ENCODE peak calls at places on chromosomes 7 and 10, in five cellular contexts. K is RWPE1, O is psoas muscle, C is HFFc6, P is GM10248. Q is an unnamed sample.
A peak's percentile ranks its signal among the peaks of the same experiment; 100 is the strongest.

GRCh38 chr10:80700760-80701444 is 163.2 kb downstream of the SH2D4B start:
- DNase-seq in P (no peak), C (no peak), O (no peak), K (no peak), Q (no peak)

GRCh38 chr7:127692200-127692599 is 40.2 kb downstream of the SND1 start:
- DNase-seq in K (no peak), P (peak; percentile 22), O (no peak), C (no peak), Q (no peak)

GRCh38 chr10:61187601-61188000 is 243.6 kb upstream of the RHOBTB1 start:
- DNase-seq in O (no peak), C (no peak), K (no peak), P (no peak), Q (no peak)

GRCh38 chr10:48659790-48660189 is 24.9 kb upstream of the WDFY4 start:
- DNase-seq in O (no peak), K (no peak), C (no peak), P (peak; percentile 48), Q (no peak)

GRCh38 chr7:54811925-54812264 is 52.9 kb upstream of the SEC61G start:
- DNase-seq in P (no peak), O (no peak), C (no peak), K (no peak), Q (no peak)

GRCh38 chr7:151570366-151570915 is 50.7 kb upstream of the RHEB start:
- DNase-seq in P (no peak), K (peak; percentile 9), C (no peak), O (no peak), Q (no peak)

GRCh38 chr7:8204674-8205377 is 57.1 kb downstream of the ICA1 start:
- DNase-seq in K (no peak), O (no peak), P (no peak), C (no peak), Q (no peak)

GRCh38 chr7:131381069-131381838 is 53.6 kb downstream of the MKLN1 start:
- DNase-seq in K (no peak), O (no peak), C (peak; percentile 77), P (no peak), Q (no peak)

GRCh38 chr10:60299961-60300883 is 89.5 kb downstream of the ANK3 start:
- DNase-seq in K (no peak), O (no peak), C (no peak), P (no peak), Q (no peak)

GRCh38 chr7:125506331-125506730 is 576.7 kb upstream of the POT1 start:
- DNase-seq in K (no peak), O (no peak), P (no peak), C (no peak), Q (no peak)

GRCh38 chr10:128095023-128095752 is 31.0 kb downstream of the MKI67 start:
- DNase-seq in O (no peak), C (no peak), P (no peak), K (peak; percentile 55), Q (no peak)

GRCh38 chr10:28293238-28294168 is 9.4 kb downstream of the MPP7 start:
- DNase-seq in K (no peak), O (no peak), C (no peak), P (no peak), Q (no peak)

GRCh38 chr10:25059990-25060389 is 43.6 kb downstream of the THNSL1 start:
- DNase-seq in K (peak; percentile 90), O (no peak), C (peak; percentile 83), P (no peak), Q (no peak)

GRCh38 chr10:116300477-116301034 is 23.7 kb upstream of the CCDC172 start:
- DNase-seq in K (no peak), C (no peak), P (no peak), O (no peak), Q (no peak)

GRCh38 chr10:19499291-19499765 is 316.9 kb upstream of the PLXDC2 start:
- DNase-seq in C (no peak), K (no peak), O (no peak), P (no peak), Q (no peak)

GRCh38 chr10:58625070-58625469 is 112.4 kb downstream of the BICC1 start:
- DNase-seq in C (peak; percentile 82), O (no peak), K (peak; percentile 15), P (no peak), Q (no peak)

GRCh38 chr10:73263948-73264347 is 11.5 kb upstream of the MRPS16 start:
- DNase-seq in O (no peak), P (no peak), K (no peak), C (peak; percentile 37), Q (no peak)

GRCh38 chr10:122461367-122461728 is at the start of gene HTRA1:
- DNase-seq in K (peak; percentile 68), O (peak; percentile 88), C (peak; percentile 26), P (no peak), Q (no peak)

GRCh38 chr10:20616918-20617801 is 280.0 kb downstream of the NEBL start:
- DNase-seq in P (no peak), C (no peak), K (no peak), O (no peak), Q (no peak)

GRCh38 chr10:12238821-12239220 is 42.8 kb downstream of the CDC123 start:
- DNase-seq in O (no peak), P (no peak), C (no peak), K (no peak), Q (no peak)

GRCh38 chr10:103967433-103968142 is 648 bp downstream of the SLK start:
- DNase-seq in P (peak; percentile 67), C (no peak), O (no peak), K (peak; percentile 48), Q (peak; percentile 78)

GRCh38 chr10:124279882-124280281 is 138.8 kb downstream of the OAT start:
- DNase-seq in K (no peak), O (peak; percentile 26), C (peak; percentile 12), P (no peak), Q (no peak)

GRCh38 chr10:25766687-25767221 is 167.3 kb upstream of the MYO3A start:
- DNase-seq in P (no peak), C (no peak), O (no peak), K (no peak), Q (no peak)

GRCh38 chr10:80453392-80453714 is 757 bp upstream of the TSPAN14 start:
- DNase-seq in K (no peak), P (no peak), O (no peak), C (no peak), Q (no peak)

GRCh38 chr7:116588641-116589594 is 64.1 kb downstream of the CAV1 start:
- DNase-seq in P (no peak), C (peak; percentile 70), K (peak; percentile 31), O (no peak), Q (peak; percentile 29)

GRCh38 chr10:33566001-33566400 is 231.5 kb upstream of the NRP1 start:
- DNase-seq in K (no peak), P (no peak), C (no peak), O (no peak), Q (no peak)

GRCh38 chr7:116226664-116227063 is 16.3 kb downstream of the TES start:
- DNase-seq in C (no peak), O (no peak), K (no peak), P (no peak), Q (no peak)

GRCh38 chr7:37379546-37379945 is 69.1 kb downstream of the ELMO1 start:
- DNase-seq in O (no peak), C (no peak), P (no peak), K (no peak), Q (no peak)

GRCh38 chr7:37921340-37921805 is 933 bp downstream of the EPDR1 start:
- DNase-seq in K (no peak), O (peak; percentile 67), C (no peak), P (peak; percentile 27), Q (peak; percentile 55)

GRCh38 chr7:30082686-30083085 is 52.1 kb upstream of the MTURN start:
- DNase-seq in P (no peak), O (no peak), K (no peak), C (no peak), Q (no peak)

GRCh38 chr10:60942604-60943269 is 1.2 kb downstream of the RHOBTB1 start:
- DNase-seq in C (peak; percentile 23), O (peak; percentile 61), P (peak; percentile 21), K (no peak), Q (peak; percentile 43)

GRCh38 chr7:96837583-96837982 is 127.9 kb upstream of the SEM1 start:
- DNase-seq in P (peak; percentile 22), K (no peak), C (no peak), O (no peak), Q (peak; percentile 47)

GRCh38 chr10:4590807-4591206 is 235.2 kb upstream of the AKR1E2 start:
- DNase-seq in K (no peak), P (no peak), O (no peak), C (no peak), Q (no peak)

GRCh38 chr10:90644165-90644564 is 213.7 kb downstream of the HTR7 start:
- DNase-seq in P (no peak), K (no peak), O (no peak), C (no peak), Q (no peak)

GRCh38 chr7:91940171-91940570 is 491 bp upstream of the AKAP9 start:
- DNase-seq in O (no peak), C (no peak), P (peak; percentile 44), K (peak; percentile 22), Q (peak; percentile 48)

GRCh38 chr7:114986181-114986800 is 64.4 kb downstream of the MDFIC start:
- DNase-seq in C (no peak), K (peak; percentile 27), P (no peak), O (no peak), Q (no peak)

GRCh38 chr10:12201543-12201942 is 5.6 kb downstream of the CDC123 start:
- DNase-seq in C (no peak), K (no peak), O (no peak), P (no peak), Q (no peak)

GRCh38 chr7:3063016-3063753 is 19.5 kb upstream of the CARD11 start:
- DNase-seq in P (peak; percentile 79), K (no peak), O (no peak), C (no peak), Q (peak; percentile 70)

GRCh38 chr7:734214-734613 is 7.1 kb upstream of the PRKAR1B start:
- DNase-seq in P (no peak), K (no peak), O (no peak), C (no peak), Q (no peak)
- TF ChIP-seq CTCF in P (no peak), K (no peak), O (no peak), C (no peak), Q (no peak)

GRCh38 chr10:86349474-86349873 is 17.1 kb downstream of the GRID1 start:
- DNase-seq in K (no peak), C (no peak), O (peak; percentile 4), P (no peak), Q (no peak)
- TF ChIP-seq CTCF in K (no peak), C (peak; percentile 47), O (no peak), P (peak; percentile 52), Q (peak; percentile 40)

GRCh38 chr7:29022291-29022988 is 64.3 kb upstream of the TRIL start:
- DNase-seq in O (no peak), P (no peak), K (no peak), C (no peak), Q (no peak)
- TF ChIP-seq CTCF in O (no peak), P (no peak), K (no peak), C (no peak), Q (no peak)

GRCh38 chr7:128872394-128872824 is 9.8 kb downstream of the ATP6V1F start:
- DNase-seq in P (no peak), O (peak; percentile 70), C (no peak), K (peak; percentile 54), Q (no peak)
- TF ChIP-seq CTCF in P (peak; percentile 20), O (no peak), C (peak; percentile 47), K (no peak), Q (no peak)

Q was measured in GM20000.